ENCODE peak calls at places on chromosomes 4 and X, in six cellular contexts. One of them, this sample, is unnamed.

GRCh38 chrX:36431819-36432218 is 512.3 kb downstream of the CFAP47 start:
- DNase-seq in astrocyte of the cerebellum: peak
- DNase-seq in AG09309: no peak
- DNase-seq in HFF-Myc: no peak
- DNase-seq in brain microvascular endothelial cell: peak
- DNase-seq in hepatocyte: peak
- DNase-seq in this sample: no peak

GRCh38 chr4:160233141-160233540 is 1130.3 kb downstream of the RAPGEF2 start:
- DNase-seq in astrocyte of the cerebellum: no peak
- DNase-seq in AG09309: no peak
- DNase-seq in HFF-Myc: no peak
- DNase-seq in brain microvascular endothelial cell: no peak
- DNase-seq in hepatocyte: no peak
- DNase-seq in this sample: no peak

GRCh38 chrX:31508338-31508737 is 436.5 kb upstream of the FTHL17 start:
- DNase-seq in astrocyte of the cerebellum: peak
- DNase-seq in AG09309: no peak
- DNase-seq in HFF-Myc: no peak
- DNase-seq in brain microvascular endothelial cell: peak
- DNase-seq in hepatocyte: peak
- DNase-seq in this sample: no peak

GRCh38 chr4:146134761-146135160 is 40.8 kb upstream of the LSM6 start:
- DNase-seq in astrocyte of the cerebellum: peak
- DNase-seq in AG09309: no peak
- DNase-seq in HFF-Myc: no peak
- DNase-seq in brain microvascular endothelial cell: no peak
- DNase-seq in hepatocyte: no peak
- DNase-seq in this sample: no peak

GRCh38 chrX:67524950-67525691 is 18.7 kb upstream of the AR start:
- DNase-seq in astrocyte of the cerebellum: no peak
- DNase-seq in AG09309: no peak
- DNase-seq in HFF-Myc: no peak
- DNase-seq in brain microvascular endothelial cell: no peak
- DNase-seq in hepatocyte: no peak
- DNase-seq in this sample: no peak

GRCh38 chr4:138329506-138330070 is 87.4 kb upstream of the SLC7A11 start:
- DNase-seq in astrocyte of the cerebellum: no peak
- DNase-seq in AG09309: no peak
- DNase-seq in HFF-Myc: no peak
- DNase-seq in brain microvascular endothelial cell: no peak
- DNase-seq in hepatocyte: no peak
- DNase-seq in this sample: no peak

GRCh38 chr4:118957683-118958082 is 69.0 kb downstream of the SYNPO2 start:
- DNase-seq in astrocyte of the cerebellum: no peak
- DNase-seq in AG09309: no peak
- DNase-seq in HFF-Myc: no peak
- DNase-seq in brain microvascular endothelial cell: no peak
- DNase-seq in hepatocyte: no peak
- DNase-seq in this sample: no peak

GRCh38 chr4:158938462-158939044 is 164.3 kb upstream of the RAPGEF2 start:
- DNase-seq in astrocyte of the cerebellum: peak
- DNase-seq in AG09309: peak
- DNase-seq in HFF-Myc: peak
- DNase-seq in brain microvascular endothelial cell: no peak
- DNase-seq in hepatocyte: no peak
- DNase-seq in this sample: no peak

GRCh38 chr4:174467107-174467506 is 55.2 kb downstream of the HPGD start:
- DNase-seq in astrocyte of the cerebellum: peak
- DNase-seq in AG09309: no peak
- DNase-seq in HFF-Myc: no peak
- DNase-seq in brain microvascular endothelial cell: no peak
- DNase-seq in hepatocyte: no peak
- DNase-seq in this sample: no peak

GRCh38 chrX:45860450-45860849 is 659.8 kb upstream of the DIPK2B start:
- DNase-seq in astrocyte of the cerebellum: no peak
- DNase-seq in AG09309: no peak
- DNase-seq in HFF-Myc: no peak
- DNase-seq in brain microvascular endothelial cell: no peak
- DNase-seq in hepatocyte: no peak
- DNase-seq in this sample: no peak

GRCh38 chrX:11890843-11891514 is 132.9 kb downstream of the MSL3 start:
- DNase-seq in astrocyte of the cerebellum: no peak
- DNase-seq in AG09309: no peak
- DNase-seq in HFF-Myc: no peak
- DNase-seq in brain microvascular endothelial cell: no peak
- DNase-seq in hepatocyte: no peak
- DNase-seq in this sample: no peak

GRCh38 chrX:24341795-24342194 is 18.6 kb upstream of the SUPT20HL1 start:
- DNase-seq in astrocyte of the cerebellum: peak
- DNase-seq in AG09309: peak
- DNase-seq in HFF-Myc: no peak
- DNase-seq in brain microvascular endothelial cell: peak
- DNase-seq in hepatocyte: no peak
- DNase-seq in this sample: peak

GRCh38 chrX:152601848-152602616 is 35.7 kb upstream of the GABRQ start:
- DNase-seq in astrocyte of the cerebellum: no peak
- DNase-seq in AG09309: no peak
- DNase-seq in HFF-Myc: no peak
- DNase-seq in brain microvascular endothelial cell: peak
- DNase-seq in hepatocyte: no peak
- DNase-seq in this sample: no peak

GRCh38 chrX:10983526-10983925 is 127.6 kb upstream of the HCCS start:
- DNase-seq in astrocyte of the cerebellum: no peak
- DNase-seq in AG09309: no peak
- DNase-seq in HFF-Myc: no peak
- DNase-seq in brain microvascular endothelial cell: no peak
- DNase-seq in hepatocyte: no peak
- DNase-seq in this sample: no peak

GRCh38 chr4:139560396-139561084 is 4.5 kb upstream of the SETD7 start:
- DNase-seq in astrocyte of the cerebellum: no peak
- DNase-seq in AG09309: no peak
- DNase-seq in HFF-Myc: no peak
- DNase-seq in brain microvascular endothelial cell: no peak
- DNase-seq in hepatocyte: no peak
- DNase-seq in this sample: no peak

GRCh38 chr4:76803522-76803921 is 94.4 kb downstream of the SOWAHB start:
- DNase-seq in astrocyte of the cerebellum: peak
- DNase-seq in AG09309: peak
- DNase-seq in HFF-Myc: peak
- DNase-seq in brain microvascular endothelial cell: peak
- DNase-seq in hepatocyte: peak
- DNase-seq in this sample: peak

GRCh38 chr4:45120163-45120562 is 393.8 kb upstream of the GNPDA2 start:
- DNase-seq in astrocyte of the cerebellum: no peak
- DNase-seq in AG09309: no peak
- DNase-seq in HFF-Myc: no peak
- DNase-seq in brain microvascular endothelial cell: no peak
- DNase-seq in hepatocyte: peak
- DNase-seq in this sample: no peak

GRCh38 chr4:1250527-1250812 is 1.5 kb upstream of the CTBP1 start:
- DNase-seq in astrocyte of the cerebellum: no peak
- DNase-seq in AG09309: no peak
- DNase-seq in HFF-Myc: no peak
- DNase-seq in brain microvascular endothelial cell: no peak
- DNase-seq in hepatocyte: no peak
- DNase-seq in this sample: no peak

GRCh38 chr4:182766851-182767250 is 150.3 kb downstream of the DCTD start:
- DNase-seq in astrocyte of the cerebellum: no peak
- DNase-seq in AG09309: no peak
- DNase-seq in HFF-Myc: no peak
- DNase-seq in brain microvascular endothelial cell: no peak
- DNase-seq in hepatocyte: no peak
- DNase-seq in this sample: no peak

GRCh38 chr4:53591372-53591892 is at the start of gene LNX1:
- DNase-seq in astrocyte of the cerebellum: no peak
- DNase-seq in AG09309: no peak
- DNase-seq in HFF-Myc: no peak
- DNase-seq in brain microvascular endothelial cell: no peak
- DNase-seq in hepatocyte: peak
- DNase-seq in this sample: no peak

GRCh38 chr4:67545199-67545995 is at the start of gene CENPC:
- DNase-seq in astrocyte of the cerebellum: peak
- DNase-seq in AG09309: peak
- DNase-seq in HFF-Myc: peak
- DNase-seq in brain microvascular endothelial cell: peak
- DNase-seq in hepatocyte: peak
- DNase-seq in this sample: peak

GRCh38 chr4:7757501-7758443 is 181.9 kb downstream of the AFAP1 start:
- DNase-seq in astrocyte of the cerebellum: no peak
- DNase-seq in AG09309: no peak
- DNase-seq in HFF-Myc: no peak
- DNase-seq in brain microvascular endothelial cell: no peak
- DNase-seq in hepatocyte: peak
- DNase-seq in this sample: no peak

GRCh38 chr4:41506071-41506470 is 31.9 kb upstream of the LIMCH1 start:
- DNase-seq in astrocyte of the cerebellum: no peak
- DNase-seq in AG09309: peak
- DNase-seq in HFF-Myc: no peak
- DNase-seq in brain microvascular endothelial cell: peak
- DNase-seq in hepatocyte: no peak
- DNase-seq in this sample: no peak

GRCh38 chr4:168710353-168710946 is 213.6 kb downstream of the PALLD start:
- DNase-seq in astrocyte of the cerebellum: peak
- DNase-seq in AG09309: peak
- DNase-seq in HFF-Myc: peak
- DNase-seq in brain microvascular endothelial cell: peak
- DNase-seq in hepatocyte: peak
- DNase-seq in this sample: peak

GRCh38 chr4:144547678-144548298 is 98.2 kb upstream of the HHIP start:
- DNase-seq in astrocyte of the cerebellum: no peak
- DNase-seq in AG09309: no peak
- DNase-seq in HFF-Myc: no peak
- DNase-seq in brain microvascular endothelial cell: no peak
- DNase-seq in hepatocyte: no peak
- DNase-seq in this sample: no peak

GRCh38 chr4:40197879-40198689 is 1.3 kb downstream of the RHOH start:
- DNase-seq in astrocyte of the cerebellum: no peak
- DNase-seq in AG09309: no peak
- DNase-seq in HFF-Myc: no peak
- DNase-seq in brain microvascular endothelial cell: no peak
- DNase-seq in hepatocyte: no peak
- DNase-seq in this sample: no peak

GRCh38 chr4:163815776-163816175 is 321.3 kb downstream of the TMA16 start:
- DNase-seq in astrocyte of the cerebellum: no peak
- DNase-seq in AG09309: no peak
- DNase-seq in HFF-Myc: no peak
- DNase-seq in brain microvascular endothelial cell: no peak
- DNase-seq in hepatocyte: no peak
- DNase-seq in this sample: no peak

GRCh38 chrX:74458738-74459137 is 37.4 kb downstream of the SLC16A2 start:
- DNase-seq in astrocyte of the cerebellum: peak
- DNase-seq in AG09309: peak
- DNase-seq in HFF-Myc: peak
- DNase-seq in brain microvascular endothelial cell: peak
- DNase-seq in hepatocyte: peak
- DNase-seq in this sample: no peak

GRCh38 chrX:134180566-134180965 is 56.4 kb upstream of the CCDC160 start:
- DNase-seq in astrocyte of the cerebellum: no peak
- DNase-seq in AG09309: no peak
- DNase-seq in HFF-Myc: no peak
- DNase-seq in brain microvascular endothelial cell: no peak
- DNase-seq in hepatocyte: no peak
- DNase-seq in this sample: no peak
- TF ChIP-seq CTCF in astrocyte of the cerebellum: no peak
- TF ChIP-seq CTCF in AG09309: no peak
- TF ChIP-seq CTCF in HFF-Myc: no peak
- TF ChIP-seq CTCF in brain microvascular endothelial cell: no peak
- TF ChIP-seq CTCF in hepatocyte: no peak
- TF ChIP-seq CTCF in this sample: no peak

GRCh38 chrX:134604701-134605271 is 53.5 kb downstream of the PLAC1 start:
- DNase-seq in astrocyte of the cerebellum: no peak
- DNase-seq in AG09309: no peak
- DNase-seq in HFF-Myc: no peak
- DNase-seq in brain microvascular endothelial cell: no peak
- DNase-seq in hepatocyte: peak
- DNase-seq in this sample: no peak

GRCh38 chrX:134601240-134601639 is 57.0 kb downstream of the PLAC1 start:
- DNase-seq in astrocyte of the cerebellum: peak
- DNase-seq in AG09309: no peak
- DNase-seq in HFF-Myc: no peak
- DNase-seq in brain microvascular endothelial cell: no peak
- DNase-seq in hepatocyte: no peak
- DNase-seq in this sample: no peak

GRCh38 chrX:134600714-134601113 is 57.6 kb downstream of the PLAC1 start:
- DNase-seq in astrocyte of the cerebellum: peak
- DNase-seq in AG09309: no peak
- DNase-seq in HFF-Myc: no peak
- DNase-seq in brain microvascular endothelial cell: no peak
- DNase-seq in hepatocyte: no peak
- DNase-seq in this sample: no peak

GRCh38 chrX:134602410-134602809 is 55.9 kb downstream of the PLAC1 start:
- DNase-seq in astrocyte of the cerebellum: no peak
- DNase-seq in AG09309: no peak
- DNase-seq in HFF-Myc: no peak
- DNase-seq in brain microvascular endothelial cell: no peak
- DNase-seq in hepatocyte: no peak
- DNase-seq in this sample: no peak

GRCh38 chrX:134603806-134604700 is 54.2 kb downstream of the PLAC1 start:
- DNase-seq in astrocyte of the cerebellum: peak
- DNase-seq in AG09309: peak
- DNase-seq in HFF-Myc: peak
- DNase-seq in brain microvascular endothelial cell: peak
- DNase-seq in hepatocyte: no peak
- DNase-seq in this sample: peak
- TF ChIP-seq CTCF in astrocyte of the cerebellum: peak
- TF ChIP-seq CTCF in AG09309: peak
- TF ChIP-seq CTCF in HFF-Myc: peak
- TF ChIP-seq CTCF in brain microvascular endothelial cell: peak
- TF ChIP-seq CTCF in hepatocyte: no peak
- TF ChIP-seq CTCF in this sample: peak

GRCh38 chr4:157887316-157887715 is 285.5 kb downstream of the GASK1B start:
- DNase-seq in astrocyte of the cerebellum: no peak
- DNase-seq in AG09309: no peak
- DNase-seq in HFF-Myc: no peak
- DNase-seq in brain microvascular endothelial cell: no peak
- DNase-seq in hepatocyte: no peak
- DNase-seq in this sample: no peak

GRCh38 chr4:157886650-157887049 is 286.2 kb downstream of the GASK1B start:
- DNase-seq in astrocyte of the cerebellum: no peak
- DNase-seq in AG09309: no peak
- DNase-seq in HFF-Myc: no peak
- DNase-seq in brain microvascular endothelial cell: no peak
- DNase-seq in hepatocyte: no peak
- DNase-seq in this sample: no peak

GRCh38 chr4:157888281-157888680 is 284.5 kb downstream of the GASK1B start:
- DNase-seq in astrocyte of the cerebellum: no peak
- DNase-seq in AG09309: no peak
- DNase-seq in HFF-Myc: no peak
- DNase-seq in brain microvascular endothelial cell: no peak
- DNase-seq in hepatocyte: no peak
- DNase-seq in this sample: no peak

GRCh38 chr4:157885785-157886184 is 287.0 kb downstream of the GASK1B start:
- DNase-seq in astrocyte of the cerebellum: no peak
- DNase-seq in AG09309: no peak
- DNase-seq in HFF-Myc: no peak
- DNase-seq in brain microvascular endothelial cell: no peak
- DNase-seq in hepatocyte: no peak
- DNase-seq in this sample: no peak
- TF ChIP-seq CTCF in astrocyte of the cerebellum: no peak
- TF ChIP-seq CTCF in AG09309: no peak
- TF ChIP-seq CTCF in HFF-Myc: no peak
- TF ChIP-seq CTCF in brain microvascular endothelial cell: no peak
- TF ChIP-seq CTCF in hepatocyte: no peak
- TF ChIP-seq CTCF in this sample: no peak

GRCh38 chr4:150679767-150680088 is 97.8 kb downstream of the MAB21L2 start:
- DNase-seq in astrocyte of the cerebellum: no peak
- DNase-seq in AG09309: no peak
- DNase-seq in HFF-Myc: no peak
- DNase-seq in brain microvascular endothelial cell: no peak
- DNase-seq in hepatocyte: no peak
- DNase-seq in this sample: no peak
- TF ChIP-seq CTCF in astrocyte of the cerebellum: no peak
- TF ChIP-seq CTCF in AG09309: no peak
- TF ChIP-seq CTCF in HFF-Myc: no peak
- TF ChIP-seq CTCF in brain microvascular endothelial cell: no peak
- TF ChIP-seq CTCF in hepatocyte: no peak
- TF ChIP-seq CTCF in this sample: no peak

This sample was measured in AG09319.